ENCODE peak calls at places on chromosomes 4 and X, in eight cellular contexts. G is mucosa of descending colon, D is lower lobe of right lung, Y is memory B cell, M is hepatic stellate cell, F is bronchial epithelial cell, W is NCI-H774, S is astrocyte of the hippocampus. R is an unnamed sample.

GRCh38 chr4:14008494-14008893 is 381.0 kb upstream of the BOD1L1 start:
- DNase-seq in G (no peak), D (no peak), Y (no peak), M (no peak), F (no peak), W (no peak), S (no peak), R (no peak)

GRCh38 chr4:150934022-150934421 is 81.1 kb downstream of the LRBA start:
- DNase-seq in G (no peak), D (no peak), Y (no peak), M (no peak), F (no peak), W (no peak), S (no peak), R (no peak)

GRCh38 chr4:72286185-72286584 is 254.4 kb downstream of the NPFFR2 start:
- DNase-seq in G (no peak), D (no peak), Y (no peak), M (no peak), F (peak), W (no peak), S (peak), R (peak)

GRCh38 chrX:1465261-1466231 is 12.8 kb upstream of the ASMTL start:
- DNase-seq in G (peak), D (no peak), Y (peak), M (no peak), F (no peak), W (no peak), S (peak), R (no peak)

GRCh38 chr4:189861101-189861500 is 79.6 kb upstream of the FRG1 start:
- DNase-seq in G (no peak), D (no peak), Y (no peak), M (no peak), F (no peak), W (no peak), S (no peak), R (no peak)

GRCh38 chr4:7422098-7422897 is 12.4 kb downstream of the PSAPL1 start:
- DNase-seq in G (no peak), D (peak), Y (no peak), M (no peak), F (no peak), W (no peak), S (no peak), R (no peak)

GRCh38 chr4:22508376-22508775 is 7.5 kb downstream of the ADGRA3 start:
- DNase-seq in G (no peak), D (no peak), Y (no peak), M (no peak), F (no peak), W (no peak), S (no peak), R (no peak)

GRCh38 chrX:129553619-129554288 is 13.7 kb downstream of the OCRL start:
- DNase-seq in G (no peak), D (no peak), Y (no peak), M (no peak), F (no peak), W (no peak), S (no peak), R (no peak)

GRCh38 chrX:153777261-153778090 is 3.4 kb upstream of the SRPK3 start:
- DNase-seq in G (no peak), D (no peak), Y (no peak), M (no peak), F (no peak), W (no peak), S (no peak), R (no peak)

GRCh38 chr4:183588169-183588675 is 70.8 kb downstream of the RWDD4 start:
- DNase-seq in G (no peak), D (no peak), Y (no peak), M (no peak), F (no peak), W (no peak), S (peak), R (no peak)

GRCh38 chr4:22063613-22064012 is 115.0 kb upstream of the KCNIP4 start:
- DNase-seq in G (no peak), D (no peak), Y (no peak), M (no peak), F (no peak), W (no peak), S (no peak), R (no peak)

GRCh38 chr4:152166567-152166966 is 369.3 kb downstream of the FBXW7 start:
- DNase-seq in G (no peak), D (no peak), Y (no peak), M (no peak), F (peak), W (no peak), S (peak), R (no peak)

R was measured in astrocyte of the cerebellum.